ENCODE peak calls at places on chromosomes 13 and 19, in five cellular contexts. I is thyroid gland, Y is fibroblast of lung, H is Karpas-422, E is heart left ventricle. P is an unnamed sample. For H3K4me1, H3K9me3 and H3K36me3, the result is how much of the 10 kb centered on the place peaks cover.

GRCh38 chr19:19956431-19957075 is 55.8 kb downstream of the ZNF93 start:
- DNase-seq in Y (no peak), I (no peak), E (no peak), H (no peak), P (no peak)

GRCh38 chr19:2733930-2734588 is 5.8 kb downstream of the SLC39A3 start:
- DNase-seq in I (no peak), H (no peak), E (no peak), Y (no peak), P (no peak)

GRCh38 chr13:76646946-76647345 is 239.3 kb downstream of the KCTD12 start:
- DNase-seq in H (no peak), Y (no peak), E (no peak), I (no peak), P (no peak)

GRCh38 chr13:43284162-43284561 is 260.8 kb downstream of the DNAJC15 start:
- DNase-seq in I (no peak), E (no peak), Y (peak), H (no peak), P (no peak)

GRCh38 chr13:44899967-44900366 is 89.3 kb downstream of the NUFIP1 start:
- DNase-seq in I (no peak), E (no peak), H (no peak), Y (no peak), P (no peak)

GRCh38 chr19:2888739-2889224 is 11.9 kb upstream of the ZNF57 start:
- DNase-seq in E (peak), I (peak), H (no peak), Y (peak), P (peak)

GRCh38 chr13:42040730-42041016 is 7.8 kb upstream of the DGKH start:
- DNase-seq in H (no peak), I (no peak), E (no peak), Y (no peak), P (no peak)

GRCh38 chr19:7372810-7373209 is 24.1 kb downstream of the ARHGEF18 start:
- DNase-seq in I (no peak), E (no peak), Y (no peak), H (no peak), P (no peak)

GRCh38 chr13:40668335-40668734 is 1.9 kb upstream of the FOXO1 start:
- DNase-seq in I (no peak), E (peak), Y (no peak), H (peak), P (peak)

GRCh38 chr19:47001584-47001983 is 18.1 kb upstream of the NPAS1 start:
- DNase-seq in Y (no peak), I (no peak), E (no peak), H (no peak), P (no peak)

GRCh38 chr13:98613591-98613990 is 36.7 kb upstream of the STK24 start:
- DNase-seq in H (no peak), I (no peak), E (no peak), Y (no peak), P (no peak)

GRCh38 chr13:26497991-26498423 is 59.5 kb upstream of the WASF3 start:
- DNase-seq in Y (peak), E (no peak), H (no peak), I (no peak), P (no peak)

GRCh38 chr13:39777527-39778061 is 122.1 kb downstream of the COG6 start:
- DNase-seq in I (no peak), E (no peak), H (peak), Y (peak), P (no peak)

GRCh38 chr19:16205205-16206045 is 7.7 kb downstream of the AP1M1 start:
- DNase-seq in H (no peak), E (no peak), I (no peak), Y (no peak), P (no peak)

GRCh38 chr13:95704510-95704909 is 27.6 kb downstream of the DNAJC3 start:
- DNase-seq in E (no peak), Y (no peak), H (no peak), I (no peak), P (no peak)

GRCh38 chr13:113151745-113152707 is 6.4 kb upstream of the PROZ start:
- DNase-seq in Y (peak), I (peak), E (no peak), H (peak), P (peak)

GRCh38 chr19:15464394-15465385 is at the start of gene RASAL3:
- DNase-seq in H (peak), E (no peak), Y (no peak), I (no peak), P (no peak)

GRCh38 chr19:43290568-43291359 is 21.4 kb upstream of the PSG9 start:
- DNase-seq in Y (no peak), I (no peak), E (no peak), H (no peak), P (no peak)

GRCh38 chr13:33662392-33662791 is 155.6 kb upstream of the RFC3 start:
- DNase-seq in H (no peak), Y (no peak), E (no peak), I (no peak), P (no peak)

GRCh38 chr13:64459778-64460177 is 2770.4 kb downstream of the PCDH9 start:
- DNase-seq in Y (no peak), E (no peak), I (no peak), H (no peak), P (no peak)

GRCh38 chr13:31172535-31172934 is 10.8 kb upstream of the HSPH1 start:
- DNase-seq in Y (peak), H (no peak), E (no peak), I (no peak), P (no peak)

GRCh38 chr13:78102121-78102677 is 183.6 kb upstream of the EDNRB start:
- DNase-seq in I (no peak), E (peak), Y (peak), H (no peak), P (peak)

GRCh38 chr13:33405371-33405770 is 119.8 kb upstream of the STARD13 start:
- DNase-seq in Y (no peak), E (no peak), I (no peak), H (no peak), P (no peak)

GRCh38 chr19:41175825-41176734 is 16.9 kb upstream of the CYP2S1 start:
- DNase-seq in I (peak), E (peak), Y (peak), H (no peak), P (no peak)

GRCh38 chr13:53238241-53238640 is 209.6 kb downstream of the OLFM4 start:
- DNase-seq in I (peak), Y (no peak), E (no peak), H (no peak), P (no peak)

GRCh38 chr13:114053026-114053425 is 79.2 kb upstream of the C13orf46 start:
- DNase-seq in E (no peak), I (no peak), H (no peak), Y (peak), P (no peak)

GRCh38 chr13:113802090-113802531 is 43.1 kb downstream of the TMEM255B start:
- DNase-seq in E (peak), Y (peak), H (no peak), I (no peak), P (peak)

GRCh38 chr13:101346942-101347728 is 69.2 kb downstream of the NALCN start:
- DNase-seq in H (no peak), E (no peak), Y (peak), I (no peak), P (no peak)

GRCh38 chr13:108276060-108276459 is 6.5 kb downstream of the TNFSF13B start:
- DNase-seq in I (peak), E (peak), Y (no peak), H (no peak), P (peak)

GRCh38 chr19:3821857-3822364 is 35.7 kb upstream of the MATK start:
- DNase-seq in E (peak), H (peak), I (peak), Y (no peak), P (peak)

GRCh38 chr19:1333789-1334188 is 48.1 kb downstream of the EFNA2 start:
- DNase-seq in E (no peak), I (no peak), H (no peak), Y (peak), P (no peak)
- H3K4me1 ChIP-seq in E (under half), I (under half), H (under half), Y (under half), P (under half)

GRCh38 chr19:9667898-9668297 is 7.0 kb downstream of the ZNF562 start:
- DNase-seq in Y (no peak), H (no peak), I (no peak), E (no peak), P (no peak)
- H3K9me3 ChIP-seq in Y (under half), H (under half), I (under half), E (under half), P (under half)

GRCh38 chr13:110430391-110431338 is 123.6 kb downstream of the COL4A2 start:
- DNase-seq in Y (no peak), H (no peak), I (no peak), E (no peak), P (no peak)

GRCh38 chr13:110431425-110431824 is 124.3 kb downstream of the COL4A2 start:
- DNase-seq in E (no peak), H (no peak), Y (no peak), I (no peak), P (no peak)

GRCh38 chr13:110432522-110432921 is 125.4 kb downstream of the COL4A2 start:
- DNase-seq in I (no peak), E (no peak), H (no peak), Y (no peak), P (no peak)

GRCh38 chr13:110433014-110433413 is 125.9 kb downstream of the COL4A2 start:
- DNase-seq in I (no peak), E (peak), Y (no peak), H (no peak), P (peak)

GRCh38 chr13:110431851-110432294 is 124.8 kb downstream of the COL4A2 start:
- DNase-seq in Y (no peak), I (no peak), E (peak), H (no peak), P (no peak)
- H3K36me3 ChIP-seq in Y (under half), I (under half), E (half or more), H (under half), P (under half)

DNA sequence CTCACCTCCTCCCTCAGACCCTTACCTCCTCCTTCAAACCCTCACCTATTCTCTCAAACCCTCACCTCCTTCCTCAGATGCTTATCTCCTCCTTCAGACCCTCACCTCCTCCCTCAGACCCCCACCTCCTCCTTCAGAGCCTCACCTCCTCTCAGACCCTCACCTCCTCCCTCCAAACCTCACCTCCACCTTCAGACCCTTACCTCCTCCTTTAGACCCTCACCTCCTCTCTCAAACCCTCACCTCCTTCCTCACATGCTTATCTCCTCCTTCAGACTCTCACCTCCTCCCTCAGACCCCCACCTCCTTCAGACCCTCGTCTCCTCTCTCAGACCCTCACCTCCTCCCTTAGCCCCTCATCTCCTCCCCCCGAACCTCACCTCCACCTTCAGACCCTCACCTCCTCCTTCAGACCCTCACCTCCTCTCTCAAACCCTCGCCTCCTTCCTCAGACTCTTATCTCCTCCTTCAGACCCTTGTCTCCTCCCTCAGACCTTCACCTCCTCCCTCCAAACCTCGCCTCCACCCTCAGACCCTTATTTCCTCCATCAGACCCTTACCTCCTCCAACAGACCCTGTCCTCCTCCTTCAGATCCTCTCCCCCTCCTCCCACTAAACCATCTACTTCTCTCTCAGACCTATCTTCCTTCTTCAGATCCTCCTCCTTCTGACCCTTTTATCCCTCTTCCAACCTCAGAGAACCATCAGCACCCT is 2.5 kb upstream of the BCL3 start:
- DNase-seq in E (no peak), I (no peak), Y (no peak), H (no peak), P (no peak)
- H3K4me1 ChIP-seq in E (half or more), I (half or more), Y (under half), H (under half), P (under half)

GRCh38 chr19:51926426-51926783 is 867 bp upstream of the ZNF613 start:
- DNase-seq in H (no peak), I (no peak), Y (no peak), E (no peak), P (no peak)
- H3K9me3 ChIP-seq in H (half or more), I (under half), Y (under half), E (under half), P (half or more)

GRCh38 chr19:6216996-6217751 is 62.6 kb downstream of the MLLT1 start:
- DNase-seq in E (no peak), I (peak), Y (peak), H (no peak), P (no peak)

GRCh38 chr19:6216236-6216995 is 63.4 kb downstream of the MLLT1 start:
- DNase-seq in E (no peak), I (peak), Y (no peak), H (no peak), P (no peak)

GRCh38 chr19:6219147-6219525 is 60.6 kb downstream of the MLLT1 start:
- DNase-seq in E (peak), H (no peak), I (no peak), Y (no peak), P (no peak)

GRCh38 chr19:6218497-6219146 is 61.2 kb downstream of the MLLT1 start:
- DNase-seq in H (peak), E (peak), Y (peak), I (peak), P (peak)

DNA sequence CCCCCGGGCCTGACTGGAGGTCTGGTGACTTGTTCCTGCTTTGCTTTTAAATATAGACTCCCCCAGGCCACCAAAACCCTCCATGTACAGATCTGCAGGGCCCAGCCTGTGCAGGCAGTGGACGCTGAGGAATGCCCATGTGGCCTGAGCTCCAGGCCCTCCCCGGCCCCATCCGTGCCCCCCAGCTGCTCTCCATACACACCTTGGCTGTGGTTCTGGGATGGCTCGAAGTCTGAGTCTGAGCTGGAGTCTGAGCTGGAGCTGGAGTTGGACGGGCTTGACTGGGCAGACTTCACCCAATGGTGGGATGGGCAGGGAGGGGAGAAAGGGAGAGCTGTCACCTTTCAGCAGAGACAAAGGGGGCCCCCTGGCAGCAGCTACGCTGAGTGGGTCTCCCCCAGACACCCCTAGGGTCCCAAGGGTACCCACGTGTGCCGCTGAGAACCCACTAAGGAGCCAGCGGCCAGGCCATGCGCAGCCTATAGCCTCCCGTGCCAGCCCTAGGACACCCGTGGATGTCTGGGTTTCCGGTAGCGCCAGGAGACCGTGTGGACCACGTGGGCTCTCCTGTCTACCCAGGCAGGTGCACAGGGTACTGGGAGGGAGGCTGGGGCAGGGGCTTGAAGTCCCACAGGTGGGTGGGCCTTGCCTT is 61.9 kb downstream of the MLLT1 start:
- DNase-seq in I (peak), E (no peak), H (no peak), Y (no peak), P (peak)
- H3K36me3 ChIP-seq in I (under half), E (under half), H (under half), Y (under half), P (under half)

GRCh38 chr19:13002970-13003540 is 7.8 kb downstream of the NFIX start:
- DNase-seq in Y (no peak), H (no peak), I (no peak), E (no peak), P (no peak)

GRCh38 chr19:13004273-13004672 is 9.0 kb downstream of the NFIX start:
- DNase-seq in E (no peak), Y (no peak), I (no peak), H (no peak), P (no peak)

GRCh38 chr19:13001166-13001501 is 5.9 kb downstream of the NFIX start:
- DNase-seq in I (no peak), H (no peak), Y (no peak), E (no peak), P (peak)

GRCh38 chr19:13001502-13002388 is 6.5 kb downstream of the NFIX start:
- DNase-seq in H (no peak), E (peak), I (peak), Y (peak), P (peak)

GRCh38 chr19:13002389-13002898 is 7.2 kb downstream of the NFIX start:
- DNase-seq in H (no peak), I (peak), Y (no peak), E (peak), P (peak)
- H3K4me1 ChIP-seq in H (under half), I (half or more), Y (under half), E (half or more), P (half or more)

GRCh38 chr19:18597809-18598660 is 8.6 kb downstream of the CRLF1 start:
- DNase-seq in I (no peak), E (no peak), Y (no peak), H (no peak), P (no peak)
- H3K9me3 ChIP-seq in I (under half), E (under half), Y (under half), H (under half), P (under half)

GRCh38 chr19:18571564-18572344 is at the start of gene UBA52:
- DNase-seq in E (peak), I (peak), Y (peak), H (peak), P (peak)
- H3K36me3 ChIP-seq in E (half or more), I (under half), Y (under half), H (under half), P (under half)

GRCh38 chr19:48554385-48555091 is 2.6 kb downstream of the SULT2B1 start:
- DNase-seq in Y (no peak), I (peak), E (no peak), H (no peak), P (no peak)

GRCh38 chr19:48553676-48554384 is 1.9 kb downstream of the SULT2B1 start:
- DNase-seq in H (no peak), I (peak), E (no peak), Y (peak), P (peak)

GRCh38 chr19:48549380-48549779 is 2.6 kb upstream of the SULT2B1 start:
- DNase-seq in H (no peak), Y (no peak), E (no peak), I (no peak), P (no peak)

GRCh38 chr19:48551437-48552302 is at the start of gene SULT2B1:
- DNase-seq in I (peak), Y (no peak), H (no peak), E (no peak), P (no peak)

DNA sequence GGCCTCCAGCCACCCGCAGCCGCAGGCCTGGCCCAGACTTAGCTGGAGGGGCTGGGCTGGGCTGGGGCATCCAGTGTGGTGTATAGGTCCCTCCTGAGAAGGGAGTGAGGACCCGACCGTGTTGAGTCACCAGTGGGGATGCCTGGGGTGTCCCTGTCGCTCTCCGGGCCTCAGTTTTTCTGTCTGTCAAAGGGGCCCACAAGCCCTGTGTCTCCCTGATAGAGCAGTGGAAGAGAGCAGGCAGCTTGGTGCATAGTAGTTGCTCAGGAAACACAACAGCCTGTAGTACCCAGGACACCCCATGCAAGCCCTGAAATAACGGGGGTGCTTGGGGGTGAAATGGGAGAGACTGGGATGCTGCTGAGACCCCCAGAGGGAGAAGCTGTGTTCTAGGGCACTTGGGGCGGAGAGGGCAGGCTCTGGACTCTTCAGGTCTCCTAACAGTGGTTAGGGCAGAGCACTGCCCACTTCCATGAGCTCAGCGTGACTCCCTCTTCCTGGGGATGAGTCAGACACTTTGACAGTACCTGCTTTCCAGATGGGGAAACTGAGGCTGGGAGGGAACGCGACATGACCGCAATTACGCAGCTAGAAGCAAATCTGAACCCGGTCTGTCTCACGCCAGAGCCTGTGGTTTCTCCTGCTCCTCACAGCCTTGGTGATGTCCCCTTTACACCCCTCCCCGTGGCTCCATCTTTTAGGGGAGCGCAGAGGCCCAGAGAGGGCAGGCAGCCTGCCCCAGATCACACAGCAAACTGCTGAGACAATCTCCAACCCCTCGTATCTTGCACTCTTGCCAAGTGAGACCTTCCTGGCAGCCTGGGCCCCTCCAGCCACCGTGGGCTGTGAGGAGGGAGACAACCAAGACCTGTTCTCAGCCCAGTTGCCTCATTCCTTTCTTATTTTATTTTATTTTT is 692 bp downstream of the SULT2B1 start:
- DNase-seq in I (no peak), H (no peak), Y (no peak), E (no peak), P (no peak)
- H3K4me1 ChIP-seq in I (under half), H (under half), Y (under half), E (under half), P (under half)